ENCODE peak calls at places on chromosome 21, in seven cellular contexts. B is NCI-H1105 treated with DMSO at 0.1 percent for 48 hours; D is endothelial cell; F is stimulated activated naive B cell treated with anti-CD40 and anti-IgM and Interleukin-4, amounts not matched to agents 10 μg/mL and 1 μg/mL and 100 μg/mL, for 72 hours; A is right atrium auricular region; N is progenitor cell of endocrine pancreas; X is stimulated activated CD8-positive, alpha-beta memory T cell treated with anti-CD3 and anti-CD28 coated beads, Interleukin-7, amount 100 ng/mL, for 1 hour. K is an unnamed sample.

GRCh38 chr21:30984897-30985296 is 53.4 kb downstream of the KRTAP19-8 start:
- DNase-seq in B (no peak), D (no peak), F (no peak), A (no peak), N (no peak), X (no peak), K (no peak)

GRCh38 chr21:21481238-21481637 is 483.0 kb downstream of the NCAM2 start:
- DNase-seq in B (no peak), D (no peak), F (no peak), A (no peak), N (no peak), X (no peak), K (no peak)

GRCh38 chr21:31987696-31988095 is 114.9 kb downstream of the HUNK start:
- DNase-seq in B (no peak), D (no peak), F (no peak), A (no peak), N (no peak), X (no peak), K (no peak)

GRCh38 chr21:42401164-42401563 is 2.5 kb upstream of the UBASH3A start:
- DNase-seq in B (no peak), D (no peak), F (no peak), A (no peak), N (no peak), X (no peak), K (no peak)

GRCh38 chr21:42532466-42533181 is 19.0 kb downstream of the SLC37A1 start:
- DNase-seq in B (no peak), D (no peak), F (peak; percentile 39), A (peak; percentile 81), N (no peak), X (no peak), K (no peak)

GRCh38 chr21:35398366-35398982 is 349.4 kb upstream of the RUNX1 start:
- DNase-seq in B (no peak), D (no peak), F (no peak), A (no peak), N (no peak), X (no peak), K (no peak)

GRCh38 chr21:37916795-37917142 is 512 bp upstream of the KCNJ6 start:
- DNase-seq in B (no peak), D (peak; percentile 90), F (no peak), A (no peak), N (peak; percentile 54), X (no peak), K (no peak)

GRCh38 chr21:31078796-31079195 is 40.5 kb upstream of the KRTAP19-8 start:
- DNase-seq in B (no peak), D (no peak), F (no peak), A (no peak), N (no peak), X (no peak), K (no peak)

GRCh38 chr21:41121785-41122415 is 46.1 kb upstream of the BACE2 start:
- DNase-seq in B (peak; percentile 46), D (peak; percentile 87), F (peak; percentile 40), A (peak; percentile 90), N (peak; percentile 71), X (no peak), K (peak; percentile 82)

GRCh38 chr21:44049182-44049581 is 37.1 kb downstream of the TRAPPC10 start:
- DNase-seq in B (peak; percentile 1), D (no peak), F (no peak), A (no peak), N (no peak), X (no peak), K (no peak)

GRCh38 chr21:38422067-38422466 is 76.2 kb downstream of the ERG start:
- DNase-seq in B (no peak), D (no peak), F (no peak), A (peak; percentile 28), N (no peak), X (no peak), K (no peak)